ENCODE peak calls at places on chromosomes 6 and 20, in seven cellular contexts. J, G, S, Y, N, Z and R are unnamed samples.

GRCh38 chr6:74979065-74979766 is 226.6 kb downstream of the COL12A1 start:
- DNase-seq in J (no peak), G (no peak), S (no peak), Y (no peak), N (no peak), Z (no peak), R (no peak)

GRCh38 chr20:60589624-60590023 is 631.4 kb downstream of the CDH26 start:
- DNase-seq in J (no peak), G (peak; percentile 45), S (peak; percentile 2), Y (peak; percentile 42), N (peak; percentile 63), Z (no peak), R (no peak)

GRCh38 chr6:137811121-137811911 is 55.7 kb upstream of the TNFAIP3 start:
- DNase-seq in J (peak; percentile 55), G (peak; percentile 77), S (peak; percentile 59), Y (no peak), N (no peak), Z (peak; percentile 56), R (peak; percentile 95)

GRCh38 chr20:64063389-64064144 is 569 bp downstream of the TCEA2 start:
- DNase-seq in J (no peak), G (no peak), S (no peak), Y (no peak), N (no peak), Z (no peak), R (no peak)

GRCh38 chr6:132391391-132392291 is 9.6 kb downstream of the MOXD1 start:
- DNase-seq in J (no peak), G (peak; percentile 97), S (no peak), Y (peak; percentile 27), N (peak; percentile 9), Z (no peak), R (no peak)

GRCh38 chr6:152594726-152595125 is 42.4 kb downstream of the SYNE1 start:
- DNase-seq in J (no peak), G (no peak), S (no peak), Y (no peak), N (no peak), Z (peak; percentile 3), R (no peak)

GRCh38 chr6:147774856-147775255 is 266.4 kb downstream of the SAMD5 start:
- DNase-seq in J (no peak), G (no peak), S (no peak), Y (peak; percentile 32), N (no peak), Z (no peak), R (no peak)

GRCh38 chr6:43496370-43497128 is 13.6 kb downstream of the LRRC73 start:
- DNase-seq in J (no peak), G (peak; percentile 47), S (peak; percentile 51), Y (peak; percentile 71), N (no peak), Z (peak; percentile 78), R (no peak)

GRCh38 chr6:91042656-91043055 is 455.8 kb upstream of the MAP3K7 start:
- DNase-seq in J (no peak), G (no peak), S (no peak), Y (no peak), N (no peak), Z (no peak), R (no peak)

GRCh38 chr20:50774515-50774914 is 20.3 kb upstream of the BCAS4 start:
- DNase-seq in J (no peak), G (no peak), S (no peak), Y (peak; percentile 4), N (no peak), Z (no peak), R (no peak)

GRCh38 chr20:37365760-37366638 is 20.1 kb downstream of the SRC start:
- DNase-seq in J (no peak), G (no peak), S (peak; percentile 49), Y (no peak), N (no peak), Z (no peak), R (peak; percentile 90)

GRCh38 chr6:81643156-81643555 is 109.3 kb downstream of the TENT5A start:
- DNase-seq in J (no peak), G (no peak), S (no peak), Y (no peak), N (no peak), Z (no peak), R (no peak)

GRCh38 chr20:20492521-20493334 is 124.8 kb downstream of the INSM1 start:
- DNase-seq in J (no peak), G (peak; percentile 24), S (no peak), Y (no peak), N (peak; percentile 86), Z (no peak), R (no peak)

GRCh38 chr6:52820198-52820597 is 16.6 kb upstream of the GSTA1 start:
- DNase-seq in J (no peak), G (peak; percentile 48), S (no peak), Y (no peak), N (no peak), Z (no peak), R (no peak)

GRCh38 chr6:389622-390021 is 1.9 kb upstream of the IRF4 start:
- DNase-seq in J (no peak), G (peak; percentile 35), S (peak; percentile 55), Y (no peak), N (no peak), Z (no peak), R (peak; percentile 86)

GRCh38 chr6:164188861-164189260 is 774.3 kb downstream of the QKI start:
- DNase-seq in J (no peak), G (no peak), S (no peak), Y (no peak), N (no peak), Z (no peak), R (no peak)

GRCh38 chr6:92132446-92132845 is 1286.9 kb downstream of the EPHA7 start:
- DNase-seq in J (no peak), G (no peak), S (no peak), Y (no peak), N (no peak), Z (peak; percentile 19), R (no peak)

GRCh38 chr6:16595514-16595913 is 165.7 kb downstream of the ATXN1 start:
- DNase-seq in J (no peak), G (no peak), S (no peak), Y (no peak), N (no peak), Z (no peak), R (no peak)

GRCh38 chr6:4055420-4056041 is 23.4 kb downstream of the FAM217A start:
- DNase-seq in J (peak; percentile 21), G (peak; percentile 88), S (peak; percentile 7), Y (no peak), N (no peak), Z (peak; percentile 29), R (no peak)

DNA sequence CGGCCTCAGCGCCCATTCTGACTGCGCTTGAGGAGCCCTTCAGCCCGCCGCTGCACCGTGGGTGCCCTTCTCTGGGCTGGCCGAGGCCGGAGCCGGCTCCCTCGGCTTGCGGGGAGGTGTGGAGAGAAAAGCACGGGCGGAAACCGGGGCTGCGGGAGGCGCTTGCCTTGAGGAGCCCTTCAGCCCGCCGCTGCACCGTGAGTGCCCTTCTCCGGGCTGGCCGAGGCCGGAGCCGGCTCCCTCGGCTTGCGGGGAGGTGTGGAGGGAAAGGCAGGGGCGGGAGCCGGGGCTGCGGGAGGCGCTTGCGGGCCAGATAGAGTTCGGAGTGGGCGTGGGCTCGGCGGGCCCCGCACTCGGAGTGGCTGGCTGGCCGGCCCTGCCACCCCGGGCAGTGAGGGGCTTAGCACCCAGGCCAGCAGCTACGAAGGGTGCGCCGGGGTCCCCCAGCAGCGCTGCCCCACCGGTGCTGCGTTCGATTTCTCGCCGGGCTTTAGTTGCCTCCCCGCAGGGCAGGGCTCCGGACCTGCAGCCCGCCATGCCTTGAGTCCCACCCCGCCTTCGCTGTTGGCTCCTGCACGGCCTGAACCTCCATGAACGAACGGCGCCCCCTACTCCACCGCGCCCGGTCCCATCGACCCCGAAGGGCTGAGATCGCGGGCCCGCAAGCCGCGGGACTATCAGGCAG is 45.7 kb upstream of the MCUR1 start:
- DNase-seq in J (no peak), G (no peak), S (no peak), Y (peak; percentile 64), N (no peak), Z (no peak), R (no peak)
- H2AFZ ChIP-seq in J (no peak overlapping the region), G (no peak overlapping the region), S (no peak overlapping the region), Y (no peak overlapping the region), N (peak overlapping the region; percentile 79), Z (no peak overlapping the region), R (no peak overlapping the region)

GRCh38 chr20:25675161-25675560 is 21.5 kb downstream of the ZNF337 start:
- DNase-seq in J (no peak), G (peak; percentile 12), S (no peak), Y (no peak), N (no peak), Z (no peak), R (no peak)
- H2AFZ ChIP-seq in J (no peak overlapping the region), G (no peak overlapping the region), S (no peak overlapping the region), Y (no peak overlapping the region), N (no peak overlapping the region), Z (no peak overlapping the region), R (no peak overlapping the region)

GRCh38 chr6:26520088-26520839 is 17.9 kb upstream of the HMGN4 start:
- DNase-seq in J (no peak), G (no peak), S (no peak), Y (no peak), N (no peak), Z (no peak), R (no peak)

GRCh38 chr6:26519359-26519758 is 18.8 kb upstream of the HMGN4 start:
- DNase-seq in J (no peak), G (no peak), S (no peak), Y (no peak), N (no peak), Z (no peak), R (no peak)

GRCh38 chr6:26524722-26525360 is 13.3 kb upstream of the HMGN4 start:
- DNase-seq in J (no peak), G (no peak), S (no peak), Y (no peak), N (no peak), Z (no peak), R (no peak)

GRCh38 chr6:26520840-26521484 is 17.2 kb upstream of the HMGN4 start:
- DNase-seq in J (peak; percentile 63), G (peak; percentile 87), S (peak; percentile 91), Y (peak; percentile 86), N (peak; percentile 90), Z (peak; percentile 89), R (no peak)

DNA sequence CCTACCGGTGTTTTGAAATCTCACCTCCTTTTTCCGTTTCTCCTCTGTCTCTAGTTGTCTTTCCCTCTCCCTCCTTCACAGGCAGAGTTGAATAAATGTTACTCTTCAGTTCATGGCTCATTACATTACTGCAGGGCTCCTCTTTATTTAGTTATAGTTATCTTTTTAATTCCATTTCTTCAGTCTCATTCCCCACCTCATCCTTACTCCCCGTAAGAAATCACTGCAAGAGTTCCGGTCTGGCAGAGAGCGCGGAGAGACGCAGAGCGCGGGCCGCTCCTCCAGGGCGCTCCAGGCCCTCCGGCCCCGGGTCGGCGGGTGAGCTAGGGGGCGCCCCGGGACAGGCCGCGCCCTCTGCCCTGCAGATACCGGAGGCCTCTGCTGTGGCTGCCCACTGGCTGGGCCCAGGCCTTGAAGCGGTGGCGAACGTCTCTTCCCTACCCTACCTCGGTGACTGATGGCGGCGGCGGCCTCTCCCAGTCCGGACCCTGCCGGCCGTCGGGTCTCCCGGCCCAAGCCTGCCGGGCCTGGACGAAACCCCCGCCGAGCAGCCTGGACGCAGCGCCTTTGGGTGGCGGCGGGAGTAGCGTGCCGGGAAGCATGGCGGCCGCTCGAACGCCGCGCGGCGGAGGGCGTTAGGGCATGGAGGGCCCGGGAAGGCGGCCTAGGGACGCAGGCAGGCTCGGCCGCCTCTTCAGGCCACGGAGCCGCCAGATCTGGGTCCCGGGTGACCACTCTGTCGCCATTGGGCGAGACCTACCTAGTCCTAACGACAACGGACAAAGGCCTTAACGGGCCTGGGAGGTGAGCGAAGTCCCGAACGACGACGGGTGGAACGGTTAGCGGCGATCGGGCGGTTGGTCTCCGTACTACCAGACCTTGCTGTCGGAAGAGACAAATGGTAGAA is 16.4 kb upstream of the HMGN4 start:
- DNase-seq in J (no peak), G (peak; percentile 79), S (peak; percentile 85), Y (peak; percentile 87), N (peak; percentile 81), Z (peak; percentile 87), R (no peak)
- H2AFZ ChIP-seq in J (peak overlapping the region; percentile 38), G (peak overlapping the region; percentile 90), S (peak overlapping the region; percentile 87), Y (no peak overlapping the region), N (peak overlapping the region; percentile 71), Z (peak overlapping the region; percentile 87), R (peak overlapping the region; percentile 85)

GRCh38 chr6:95216560-95216959 is 360.8 kb upstream of the MANEA start:
- DNase-seq in J (no peak), G (no peak), S (no peak), Y (no peak), N (no peak), Z (no peak), R (no peak)
- H2AFZ ChIP-seq in J (no peak overlapping the region), G (no peak overlapping the region), S (no peak overlapping the region), Y (no peak overlapping the region), N (no peak overlapping the region), Z (no peak overlapping the region), R (no peak overlapping the region)